ENCODE peak calls at places on chromosomes 1 and 21, in four cellular contexts. U, Z, A and O are unnamed samples.

GRCh38 chr21:14718957-14719356 is 172.8 kb upstream of the SAMSN1 start:
- DNase-seq in Z (no peak), A (no peak), U (no peak), O (no peak)

GRCh38 chr21:35053356-35054096 is 4.4 kb upstream of the RUNX1 start:
- DNase-seq in A (no peak), U (no peak), Z (no peak), O (no peak)

GRCh38 chr1:89633103-89633744 is at the start of gene LRRC8C:
- DNase-seq in U (peak; percentile 29), Z (peak; percentile 61), A (peak; percentile 72), O (peak; percentile 71)

GRCh38 chr1:43414634-43415223 is 25.0 kb downstream of the SZT2 start:
- DNase-seq in Z (peak; percentile 22), A (peak; percentile 25), U (peak; percentile 51), O (peak; percentile 64)

GRCh38 chr1:180842482-180842881 is 70.2 kb upstream of the KIAA1614 start:
- DNase-seq in Z (no peak), A (no peak), U (no peak), O (no peak)

GRCh38 chr1:22808186-22808845 is 97.7 kb downstream of the EPHB2 start:
- DNase-seq in U (no peak), A (no peak), Z (no peak), O (no peak)

GRCh38 chr1:109780982-109781381 is 17.3 kb upstream of the EPS8L3 start:
- DNase-seq in A (no peak), U (no peak), Z (no peak), O (no peak)

GRCh38 chr1:147077936-147078605 is 94.2 kb downstream of the PRKAB2 start:
- DNase-seq in U (no peak), Z (no peak), A (no peak), O (no peak)

GRCh38 chr1:101308935-101309333 is 72.1 kb downstream of the S1PR1 start:
- DNase-seq in A (no peak), Z (no peak), U (no peak), O (no peak)

GRCh38 chr1:203086992-203087763 is 1.4 kb upstream of the MYOG start:
- DNase-seq in Z (no peak), U (no peak), A (no peak), O (no peak)

GRCh38 chr21:38637161-38637560 is 138.9 kb upstream of the ERG start:
- DNase-seq in A (no peak), Z (no peak), U (no peak), O (no peak)

GRCh38 chr1:179175011-179175934 is 54.2 kb downstream of the ABL2 start:
- DNase-seq in U (peak; percentile 17), A (no peak), Z (no peak), O (no peak)

GRCh38 chr1:235067396-235068154 is 61.1 kb downstream of the TOMM20 start:
- DNase-seq in U (peak; percentile 90), Z (no peak), A (no peak), O (no peak)

GRCh38 chr1:248886237-248886895 is 19.7 kb upstream of the PGBD2 start:
- DNase-seq in U (no peak), A (no peak), Z (no peak), O (no peak)

GRCh38 chr1:31704261-31705079 is 653 bp upstream of the COL16A1 start:
- DNase-seq in Z (no peak), A (no peak), U (peak; percentile 72), O (peak; percentile 66)

GRCh38 chr1:233959089-233959488 is 54.6 kb downstream of the SLC35F3 start:
- DNase-seq in A (no peak), U (no peak), Z (no peak), O (no peak)

GRCh38 chr21:38266732-38267131 is 9.9 kb downstream of the KCNJ15 start:
- DNase-seq in Z (no peak), U (no peak), A (no peak), O (no peak)

GRCh38 chr1:153941826-153942725 is 4.4 kb downstream of the DENND4B start:
- DNase-seq in U (no peak), Z (no peak), A (no peak), O (no peak)

GRCh38 chr1:53369761-53370160 is 41.9 kb upstream of the LRP8 start:
- DNase-seq in Z (no peak), A (no peak), U (no peak), O (no peak)

GRCh38 chr1:187264995-187265602 is 436.4 kb downstream of the PLA2G4A start:
- DNase-seq in A (peak; percentile 91), U (peak; percentile 69), Z (no peak), O (peak; percentile 85)

GRCh38 chr1:193019442-193020026 is 39.6 kb downstream of the UCHL5 start:
- DNase-seq in A (peak; percentile 51), U (peak; percentile 34), Z (no peak), O (peak; percentile 63)

GRCh38 chr1:83929184-83929583 is 69.7 kb downstream of the TTLL7 start:
- DNase-seq in A (no peak), Z (no peak), U (no peak), O (no peak)